ENCODE peak calls at places on chromosomes 13 and 19, in ten cellular contexts. M, G, S, L, W, P, C, V, T and E are unnamed samples.

GRCh38 chr19:16121967-16122366 is 10.3 kb downstream of the RAB8A start:
- DNase-seq in M (no peak), G (no peak), S (no peak), L (no peak), W (no peak), P (no peak), C (no peak), V (no peak), T (no peak), E (no peak)

GRCh38 chr13:37443538-37443937 is 155.0 kb downstream of the POSTN start:
- DNase-seq in M (no peak), G (no peak), S (no peak), L (no peak), W (peak; percentile 80), P (peak; percentile 97), C (no peak), V (no peak), T (no peak), E (peak; percentile 94)

GRCh38 chr13:99191900-99192399 is 8.7 kb upstream of the UBAC2 start:
- DNase-seq in M (no peak), G (no peak), S (no peak), L (no peak), W (no peak), P (peak; percentile 23), C (no peak), V (no peak), T (no peak), E (peak; percentile 69)

GRCh38 chr13:24135674-24136300 is 24.7 kb upstream of the SPATA13 start:
- DNase-seq in M (no peak), G (no peak), S (no peak), L (no peak), W (no peak), P (peak; percentile 75), C (no peak), V (no peak), T (no peak), E (peak; percentile 71)

GRCh38 chr19:43462887-43463380 is 2.5 kb downstream of the LYPD3 start:
- DNase-seq in M (no peak), G (no peak), S (no peak), L (no peak), W (no peak), P (no peak), C (no peak), V (no peak), T (no peak), E (no peak)

GRCh38 chr19:12872941-12873890 is 8.0 kb downstream of the DNASE2 start:
- DNase-seq in M (peak; percentile 23), G (peak; percentile 89), S (no peak), L (peak; percentile 73), W (no peak), P (peak; percentile 84), C (peak; percentile 57), V (peak; percentile 82), T (no peak), E (peak; percentile 86)

GRCh38 chr13:30172593-30173300 is 134.6 kb downstream of the KATNAL1 start:
- DNase-seq in M (no peak), G (no peak), S (no peak), L (no peak), W (no peak), P (peak; percentile 28), C (no peak), V (no peak), T (no peak), E (no peak)

GRCh38 chr13:31869582-31869981 is 130.3 kb downstream of the RXFP2 start:
- DNase-seq in M (no peak), G (no peak), S (no peak), L (no peak), W (no peak), P (peak; percentile 17), C (no peak), V (no peak), T (no peak), E (no peak)

GRCh38 chr19:48618278-48618915 is 581 bp downstream of the RPL18 start:
- DNase-seq in M (no peak), G (no peak), S (no peak), L (no peak), W (no peak), P (no peak), C (no peak), V (no peak), T (no peak), E (no peak)

GRCh38 chr19:45560038-45560437 is 24.6 kb downstream of the OPA3 start:
- DNase-seq in M (no peak), G (no peak), S (no peak), L (no peak), W (no peak), P (no peak), C (no peak), V (no peak), T (no peak), E (no peak)

GRCh38 chr13:44868397-44868796 is 120.9 kb downstream of the NUFIP1 start:
- DNase-seq in M (no peak), G (no peak), S (no peak), L (no peak), W (no peak), P (no peak), C (no peak), V (no peak), T (no peak), E (no peak)

GRCh38 chr19:9936151-9937000 is at the start of gene OLFM2:
- DNase-seq in M (peak; percentile 22), G (peak; percentile 85), S (peak; percentile 42), L (peak; percentile 23), W (no peak), P (no peak), C (peak; percentile 27), V (peak; percentile 92), T (no peak), E (no peak)

GRCh38 chr19:23440791-23441190 is 45.5 kb upstream of the ZNF91 start:
- DNase-seq in M (no peak), G (peak; percentile 66), S (no peak), L (no peak), W (no peak), P (no peak), C (peak; percentile 24), V (peak; percentile 82), T (no peak), E (no peak)

GRCh38 chr13:27751953-27752352 is 40.3 kb upstream of the GSX1 start:
- DNase-seq in M (no peak), G (no peak), S (no peak), L (no peak), W (no peak), P (no peak), C (no peak), V (no peak), T (no peak), E (no peak)

GRCh38 chr13:79190932-79191331 is 215.1 kb downstream of the RBM26 start:
- DNase-seq in M (no peak), G (no peak), S (no peak), L (no peak), W (no peak), P (no peak), C (no peak), V (no peak), T (no peak), E (no peak)

GRCh38 chr13:26459276-26460131 is 98.0 kb upstream of the WASF3 start:
- DNase-seq in M (no peak), G (no peak), S (peak; percentile 67), L (no peak), W (no peak), P (peak; percentile 75), C (no peak), V (no peak), T (no peak), E (no peak)

GRCh38 chr13:41428155-41428554 is 29.2 kb upstream of the RGCC start:
- DNase-seq in M (peak; percentile 14), G (peak; percentile 60), S (peak; percentile 28), L (peak; percentile 38), W (no peak), P (no peak), C (peak; percentile 45), V (peak; percentile 63), T (peak; percentile 18), E (no peak)